ENCODE peak calls at places on chromosome 3, in nine cellular contexts. One of them, this sample, is unnamed.

GRCh38 chr3:97927699-97928098 is 44.5 kb downstream of the RIOX2 start:
- DNase-seq in tibial artery: no peak
- DNase-seq in fibroblast of the aortic adventitia: no peak
- DNase-seq in GM12865: no peak
- DNase-seq in BJ: peak; percentile 35
- DNase-seq in CD8-positive, alpha-beta T cell: no peak
- DNase-seq in breast epithelium: no peak
- DNase-seq in endodermal cell: no peak
- DNase-seq in hepatocyte: no peak
- DNase-seq in this sample: peak; percentile 70

GRCh38 chr3:171187706-171188290 is 161.3 kb upstream of the SLC2A2 start:
- DNase-seq in tibial artery: no peak
- DNase-seq in fibroblast of the aortic adventitia: peak; percentile 61
- DNase-seq in GM12865: peak; percentile 65
- DNase-seq in BJ: no peak
- DNase-seq in CD8-positive, alpha-beta T cell: peak; percentile 10
- DNase-seq in breast epithelium: no peak
- DNase-seq in endodermal cell: peak; percentile 62
- DNase-seq in hepatocyte: peak; percentile 44
- DNase-seq in this sample: peak; percentile 69

GRCh38 chr3:150216041-150216811 is 191.9 kb upstream of the TSC22D2 start:
- DNase-seq in tibial artery: peak; percentile 92
- DNase-seq in fibroblast of the aortic adventitia: peak; percentile 95
- DNase-seq in GM12865: no peak
- DNase-seq in BJ: no peak
- DNase-seq in CD8-positive, alpha-beta T cell: no peak
- DNase-seq in breast epithelium: no peak
- DNase-seq in endodermal cell: no peak
- DNase-seq in hepatocyte: peak; percentile 35
- DNase-seq in this sample: peak; percentile 87

GRCh38 chr3:104291437-104291851 is 1075.3 kb upstream of the ALCAM start:
- DNase-seq in tibial artery: no peak
- DNase-seq in fibroblast of the aortic adventitia: peak; percentile 19
- DNase-seq in GM12865: peak; percentile 8
- DNase-seq in BJ: no peak
- DNase-seq in CD8-positive, alpha-beta T cell: no peak
- DNase-seq in breast epithelium: no peak
- DNase-seq in endodermal cell: no peak
- DNase-seq in hepatocyte: no peak
- DNase-seq in this sample: peak; percentile 47

GRCh38 chr3:185630182-185630622 is 44.1 kb downstream of the SENP2 start:
- DNase-seq in tibial artery: no peak
- DNase-seq in fibroblast of the aortic adventitia: peak; percentile 48
- DNase-seq in GM12865: no peak
- DNase-seq in BJ: no peak
- DNase-seq in CD8-positive, alpha-beta T cell: no peak
- DNase-seq in breast epithelium: peak; percentile 27
- DNase-seq in endodermal cell: no peak
- DNase-seq in hepatocyte: peak; percentile 52
- DNase-seq in this sample: peak; percentile 65

GRCh38 chr3:193314161-193314560 is 64.4 kb downstream of the ATP13A5 start:
- DNase-seq in tibial artery: no peak
- DNase-seq in fibroblast of the aortic adventitia: no peak
- DNase-seq in GM12865: no peak
- DNase-seq in BJ: no peak
- DNase-seq in CD8-positive, alpha-beta T cell: no peak
- DNase-seq in breast epithelium: no peak
- DNase-seq in endodermal cell: no peak
- DNase-seq in hepatocyte: no peak
- DNase-seq in this sample: no peak

GRCh38 chr3:144085964-144086363 is 114.3 kb downstream of the DIPK2A start:
- DNase-seq in tibial artery: no peak
- DNase-seq in fibroblast of the aortic adventitia: peak; percentile 56
- DNase-seq in GM12865: no peak
- DNase-seq in BJ: no peak
- DNase-seq in CD8-positive, alpha-beta T cell: no peak
- DNase-seq in breast epithelium: no peak
- DNase-seq in endodermal cell: no peak
- DNase-seq in hepatocyte: peak; percentile 42
- DNase-seq in this sample: peak; percentile 82

GRCh38 chr3:94336076-94336741 is 273.3 kb downstream of the NSUN3 start:
- DNase-seq in tibial artery: no peak
- DNase-seq in fibroblast of the aortic adventitia: peak; percentile 81
- DNase-seq in GM12865: peak; percentile 8
- DNase-seq in BJ: peak; percentile 0
- DNase-seq in CD8-positive, alpha-beta T cell: no peak
- DNase-seq in breast epithelium: no peak
- DNase-seq in endodermal cell: peak; percentile 73
- DNase-seq in hepatocyte: peak; percentile 64
- DNase-seq in this sample: peak; percentile 85

GRCh38 chr3:161893972-161894371 is 397.4 kb downstream of the OTOL1 start:
- DNase-seq in tibial artery: no peak
- DNase-seq in fibroblast of the aortic adventitia: peak; percentile 92
- DNase-seq in GM12865: no peak
- DNase-seq in BJ: peak; percentile 44
- DNase-seq in CD8-positive, alpha-beta T cell: no peak
- DNase-seq in breast epithelium: no peak
- DNase-seq in endodermal cell: no peak
- DNase-seq in hepatocyte: no peak
- DNase-seq in this sample: peak; percentile 87

GRCh38 chr3:36846406-36846805 is 82.1 kb upstream of the DCLK3 start:
- DNase-seq in tibial artery: no peak
- DNase-seq in fibroblast of the aortic adventitia: no peak
- DNase-seq in GM12865: no peak
- DNase-seq in BJ: no peak
- DNase-seq in CD8-positive, alpha-beta T cell: no peak
- DNase-seq in breast epithelium: no peak
- DNase-seq in endodermal cell: no peak
- DNase-seq in hepatocyte: no peak
- DNase-seq in this sample: no peak

GRCh38 chr3:50491023-50491422 is 12.4 kb downstream of the CACNA2D2 start:
- DNase-seq in tibial artery: no peak
- DNase-seq in fibroblast of the aortic adventitia: no peak
- DNase-seq in GM12865: no peak
- DNase-seq in BJ: no peak
- DNase-seq in CD8-positive, alpha-beta T cell: no peak
- DNase-seq in breast epithelium: no peak
- DNase-seq in endodermal cell: no peak
- DNase-seq in hepatocyte: no peak
- DNase-seq in this sample: no peak

GRCh38 chr3:62567097-62568021 is 194.0 kb upstream of the FEZF2 start:
- DNase-seq in tibial artery: peak; percentile 80
- DNase-seq in fibroblast of the aortic adventitia: peak; percentile 97
- DNase-seq in GM12865: no peak
- DNase-seq in BJ: peak; percentile 37
- DNase-seq in CD8-positive, alpha-beta T cell: no peak
- DNase-seq in breast epithelium: no peak
- DNase-seq in endodermal cell: no peak
- DNase-seq in hepatocyte: peak; percentile 29
- DNase-seq in this sample: peak; percentile 82

GRCh38 chr3:59451800-59452741 is 402.2 kb upstream of the CFAP20DC start:
- DNase-seq in tibial artery: no peak
- DNase-seq in fibroblast of the aortic adventitia: no peak
- DNase-seq in GM12865: no peak
- DNase-seq in BJ: no peak
- DNase-seq in CD8-positive, alpha-beta T cell: no peak
- DNase-seq in breast epithelium: no peak
- DNase-seq in endodermal cell: no peak
- DNase-seq in hepatocyte: no peak
- DNase-seq in this sample: no peak
- H3K4me3 ChIP-seq in tibial artery: no peak overlapping the region
- H3K4me3 ChIP-seq in fibroblast of the aortic adventitia: no peak overlapping the region
- H3K4me3 ChIP-seq in GM12865: peak overlapping the region; percentile 31
- H3K4me3 ChIP-seq in BJ: no peak overlapping the region
- H3K4me3 ChIP-seq in CD8-positive, alpha-beta T cell: peak overlapping the region; percentile 22
- H3K4me3 ChIP-seq in breast epithelium: no peak overlapping the region
- H3K4me3 ChIP-seq in endodermal cell: no peak overlapping the region
- H3K4me3 ChIP-seq in hepatocyte: no peak overlapping the region
- H3K4me3 ChIP-seq in this sample: no peak overlapping the region

DNA sequence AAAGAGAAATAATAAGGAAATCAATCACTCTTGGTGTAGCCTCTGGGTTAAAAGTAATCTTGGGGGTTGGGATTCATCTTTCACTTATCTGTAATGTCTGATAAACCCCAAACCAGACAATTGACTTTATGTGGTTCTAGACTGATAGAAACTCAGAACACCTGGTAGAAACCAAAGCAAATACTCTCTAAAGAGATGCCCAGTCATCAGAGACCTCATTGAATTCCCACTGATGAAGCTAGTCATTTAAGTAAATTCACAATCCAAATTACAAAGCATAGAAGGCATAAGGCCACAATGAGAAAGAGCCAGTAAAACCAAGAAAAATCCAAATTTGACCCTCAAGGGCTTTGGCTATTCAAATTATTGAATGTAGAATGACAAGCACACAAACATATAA is 250.6 kb downstream of the MBNL1 start:
- DNase-seq in tibial artery: no peak
- DNase-seq in fibroblast of the aortic adventitia: no peak
- DNase-seq in GM12865: peak; percentile 51
- DNase-seq in BJ: no peak
- DNase-seq in CD8-positive, alpha-beta T cell: no peak
- DNase-seq in breast epithelium: no peak
- DNase-seq in endodermal cell: no peak
- DNase-seq in hepatocyte: no peak
- DNase-seq in this sample: no peak
- TF ChIP-seq CTCF in tibial artery: no peak
- TF ChIP-seq CTCF in fibroblast of the aortic adventitia: no peak
- TF ChIP-seq CTCF in GM12865: no peak
- TF ChIP-seq CTCF in BJ: no peak
- TF ChIP-seq CTCF in CD8-positive, alpha-beta T cell: no peak
- TF ChIP-seq CTCF in breast epithelium: no peak
- TF ChIP-seq CTCF in endodermal cell: no peak
- TF ChIP-seq CTCF in hepatocyte: no peak
- TF ChIP-seq CTCF in this sample: no peak

GRCh38 chr3:30777426-30777825 is 117.0 kb downstream of the GADL1 start:
- DNase-seq in tibial artery: no peak
- DNase-seq in fibroblast of the aortic adventitia: no peak
- DNase-seq in GM12865: no peak
- DNase-seq in BJ: no peak
- DNase-seq in CD8-positive, alpha-beta T cell: no peak
- DNase-seq in breast epithelium: no peak
- DNase-seq in endodermal cell: no peak
- DNase-seq in hepatocyte: no peak
- DNase-seq in this sample: no peak
- H3K4me3 ChIP-seq in tibial artery: no peak overlapping the region
- H3K4me3 ChIP-seq in fibroblast of the aortic adventitia: no peak overlapping the region
- H3K4me3 ChIP-seq in GM12865: no peak overlapping the region
- H3K4me3 ChIP-seq in BJ: no peak overlapping the region
- H3K4me3 ChIP-seq in CD8-positive, alpha-beta T cell: no peak overlapping the region
- H3K4me3 ChIP-seq in breast epithelium: no peak overlapping the region
- H3K4me3 ChIP-seq in endodermal cell: no peak overlapping the region
- H3K4me3 ChIP-seq in hepatocyte: no peak overlapping the region
- H3K4me3 ChIP-seq in this sample: no peak overlapping the region

GRCh38 chr3:38655708-38656300 is 6.3 kb upstream of the SCN5A start:
- DNase-seq in tibial artery: no peak
- DNase-seq in fibroblast of the aortic adventitia: peak; percentile 39
- DNase-seq in GM12865: peak; percentile 48
- DNase-seq in BJ: no peak
- DNase-seq in CD8-positive, alpha-beta T cell: no peak
- DNase-seq in breast epithelium: no peak
- DNase-seq in endodermal cell: peak; percentile 75
- DNase-seq in hepatocyte: peak; percentile 62
- DNase-seq in this sample: peak; percentile 74
- TF ChIP-seq CTCF in tibial artery: no peak
- TF ChIP-seq CTCF in fibroblast of the aortic adventitia: peak; percentile 51
- TF ChIP-seq CTCF in GM12865: peak; percentile 44
- TF ChIP-seq CTCF in BJ: peak; percentile 57
- TF ChIP-seq CTCF in CD8-positive, alpha-beta T cell: no peak
- TF ChIP-seq CTCF in breast epithelium: peak; percentile 11
- TF ChIP-seq CTCF in endodermal cell: peak; percentile 76
- TF ChIP-seq CTCF in hepatocyte: peak; percentile 63
- TF ChIP-seq CTCF in this sample: peak; percentile 74

GRCh38 chr3:129001817-129002572 is 891 bp downstream of the EFCC1 start:
- DNase-seq in tibial artery: no peak
- DNase-seq in fibroblast of the aortic adventitia: no peak
- DNase-seq in GM12865: no peak
- DNase-seq in BJ: no peak
- DNase-seq in CD8-positive, alpha-beta T cell: no peak
- DNase-seq in breast epithelium: no peak
- DNase-seq in endodermal cell: peak; percentile 75
- DNase-seq in hepatocyte: no peak
- DNase-seq in this sample: peak; percentile 26
- H3K4me3 ChIP-seq in tibial artery: peak overlapping the region; percentile 52
- H3K4me3 ChIP-seq in fibroblast of the aortic adventitia: no peak overlapping the region
- H3K4me3 ChIP-seq in GM12865: no peak overlapping the region
- H3K4me3 ChIP-seq in BJ: no peak overlapping the region
- H3K4me3 ChIP-seq in CD8-positive, alpha-beta T cell: peak overlapping the region; percentile 43
- H3K4me3 ChIP-seq in breast epithelium: peak overlapping the region; percentile 80
- H3K4me3 ChIP-seq in endodermal cell: peak overlapping the region; percentile 73
- H3K4me3 ChIP-seq in hepatocyte: peak overlapping the region; percentile 36
- H3K4me3 ChIP-seq in this sample: no peak overlapping the region

DNA sequence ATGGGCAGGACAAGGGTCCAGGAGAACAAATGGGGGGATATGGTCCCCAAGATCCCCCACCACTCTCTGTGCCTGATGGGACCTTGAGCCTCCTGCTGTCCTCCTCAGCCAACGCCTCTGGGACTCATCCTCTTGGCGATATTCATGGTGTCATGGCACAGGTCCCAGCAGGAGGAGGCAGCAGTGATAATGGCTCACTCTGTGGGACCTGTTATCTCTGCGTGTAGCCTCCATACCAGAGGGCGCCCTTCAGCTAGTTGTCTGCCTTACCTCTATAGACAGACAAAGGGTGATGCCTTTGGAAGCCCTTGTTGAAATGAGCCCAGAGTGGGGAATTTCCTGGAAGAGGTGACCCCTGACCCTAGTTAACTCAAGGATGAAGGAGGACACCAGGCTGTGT is 7.4 kb downstream of the ZBTB47 start:
- DNase-seq in tibial artery: no peak
- DNase-seq in fibroblast of the aortic adventitia: no peak
- DNase-seq in GM12865: peak; percentile 42
- DNase-seq in BJ: no peak
- DNase-seq in CD8-positive, alpha-beta T cell: no peak
- DNase-seq in breast epithelium: no peak
- DNase-seq in endodermal cell: peak; percentile 80
- DNase-seq in hepatocyte: no peak
- DNase-seq in this sample: no peak
- TF ChIP-seq CTCF in tibial artery: no peak
- TF ChIP-seq CTCF in fibroblast of the aortic adventitia: no peak
- TF ChIP-seq CTCF in GM12865: no peak
- TF ChIP-seq CTCF in BJ: no peak
- TF ChIP-seq CTCF in CD8-positive, alpha-beta T cell: no peak
- TF ChIP-seq CTCF in breast epithelium: no peak
- TF ChIP-seq CTCF in endodermal cell: peak; percentile 65
- TF ChIP-seq CTCF in hepatocyte: no peak
- TF ChIP-seq CTCF in this sample: no peak

DNA sequence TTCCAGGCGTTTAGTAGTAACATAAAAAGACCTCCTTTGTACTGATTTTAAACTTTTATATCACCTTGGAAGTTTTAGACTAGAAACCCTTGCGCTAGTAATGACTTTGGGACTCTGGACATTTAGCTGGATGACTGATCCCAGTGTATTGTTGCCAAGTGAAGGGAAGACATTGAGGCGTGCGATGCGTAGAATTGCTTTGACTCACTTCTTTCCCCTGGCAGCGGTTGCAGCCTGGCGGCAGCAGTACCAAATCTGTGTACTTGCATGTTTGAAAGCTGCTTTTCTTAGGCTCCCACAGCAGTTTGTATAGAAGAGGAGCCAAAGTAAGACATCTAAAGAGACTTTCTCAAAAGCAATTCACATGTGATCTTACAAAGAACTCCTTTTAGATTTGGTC is 151.6 kb downstream of the BBX start:
- DNase-seq in tibial artery: peak; percentile 61
- DNase-seq in fibroblast of the aortic adventitia: peak; percentile 43
- DNase-seq in GM12865: no peak
- DNase-seq in BJ: no peak
- DNase-seq in CD8-positive, alpha-beta T cell: no peak
- DNase-seq in breast epithelium: no peak
- DNase-seq in endodermal cell: no peak
- DNase-seq in hepatocyte: no peak
- DNase-seq in this sample: no peak
- H3K4me3 ChIP-seq in tibial artery: no peak overlapping the region
- H3K4me3 ChIP-seq in fibroblast of the aortic adventitia: no peak overlapping the region
- H3K4me3 ChIP-seq in GM12865: no peak overlapping the region
- H3K4me3 ChIP-seq in BJ: no peak overlapping the region
- H3K4me3 ChIP-seq in CD8-positive, alpha-beta T cell: no peak overlapping the region
- H3K4me3 ChIP-seq in breast epithelium: no peak overlapping the region
- H3K4me3 ChIP-seq in endodermal cell: no peak overlapping the region
- H3K4me3 ChIP-seq in hepatocyte: no peak overlapping the region
- H3K4me3 ChIP-seq in this sample: no peak overlapping the region